ENCODE peak calls at places on chromosomes 6 and 20, in four cellular contexts. One of them, this sample, is unnamed.

GRCh38 chr6:25537349-25538018 is 114.5 kb upstream of the SCGN start:
- DNase-seq in H1: no peak
- DNase-seq in WTC11: no peak
- DNase-seq in HepG2: no peak
- DNase-seq in this sample: no peak

GRCh38 chr6:84853901-84854300 is 89.5 kb upstream of the TBX18 start:
- DNase-seq in H1: no peak
- DNase-seq in WTC11: no peak
- DNase-seq in HepG2: no peak
- DNase-seq in this sample: no peak

GRCh38 chr6:166417285-166417691 is 34.5 kb upstream of the MPC1 start:
- DNase-seq in H1: no peak
- DNase-seq in WTC11: no peak
- DNase-seq in HepG2: no peak
- DNase-seq in this sample: no peak

GRCh38 chr6:33450434-33450833 is 3.9 kb upstream of the ZBTB9 start:
- DNase-seq in H1: no peak
- DNase-seq in WTC11: no peak
- DNase-seq in HepG2: no peak
- DNase-seq in this sample: no peak

GRCh38 chr6:85113934-85114582 is 335.8 kb upstream of the NT5E start:
- DNase-seq in H1: no peak
- DNase-seq in WTC11: no peak
- DNase-seq in HepG2: no peak
- DNase-seq in this sample: no peak

GRCh38 chr6:31680841-31681671 is at the start of gene LY6G5C:
- DNase-seq in H1: peak
- DNase-seq in WTC11: peak
- DNase-seq in HepG2: peak
- DNase-seq in this sample: peak

GRCh38 chr20:62499758-62500236 is 24.0 kb upstream of the GATA5 start:
- DNase-seq in H1: no peak
- DNase-seq in WTC11: no peak
- DNase-seq in HepG2: no peak
- DNase-seq in this sample: no peak

GRCh38 chr6:52306972-52307849 is 22.7 kb upstream of the MCM3 start:
- DNase-seq in H1: peak
- DNase-seq in WTC11: peak
- DNase-seq in HepG2: no peak
- DNase-seq in this sample: peak

GRCh38 chr6:133428299-133428698 is 187.1 kb downstream of the EYA4 start:
- DNase-seq in H1: no peak
- DNase-seq in WTC11: no peak
- DNase-seq in HepG2: no peak
- DNase-seq in this sample: no peak

GRCh38 chr20:37095108-37095608 is 639 bp downstream of the RBL1 start:
- DNase-seq in H1: no peak
- DNase-seq in WTC11: peak
- DNase-seq in HepG2: peak
- DNase-seq in this sample: no peak

GRCh38 chr6:81308577-81309279 is 443.8 kb downstream of the TENT5A start:
- DNase-seq in H1: no peak
- DNase-seq in WTC11: no peak
- DNase-seq in HepG2: no peak
- DNase-seq in this sample: no peak

GRCh38 chr6:27129095-27129815 is 118.2 kb upstream of the PRSS16 start:
- DNase-seq in H1: no peak
- DNase-seq in WTC11: no peak
- DNase-seq in HepG2: no peak
- DNase-seq in this sample: no peak

GRCh38 chr6:28725890-28726348 is 197.9 kb downstream of the TRIM27 start:
- DNase-seq in H1: peak
- DNase-seq in WTC11: peak
- DNase-seq in HepG2: peak
- DNase-seq in this sample: peak

GRCh38 chr6:164106345-164106769 is 691.8 kb downstream of the QKI start:
- DNase-seq in H1: peak
- DNase-seq in WTC11: peak
- DNase-seq in HepG2: peak
- DNase-seq in this sample: peak

GRCh38 chr6:164107297-164107995 is 692.9 kb downstream of the QKI start:
- DNase-seq in H1: no peak
- DNase-seq in WTC11: no peak
- DNase-seq in HepG2: no peak
- DNase-seq in this sample: no peak

GRCh38 chr6:164109770-164110140 is 695.2 kb downstream of the QKI start:
- DNase-seq in H1: peak
- DNase-seq in WTC11: peak
- DNase-seq in HepG2: no peak
- DNase-seq in this sample: peak

GRCh38 chr6:164108092-164108491 is 693.6 kb downstream of the QKI start:
- DNase-seq in H1: no peak
- DNase-seq in WTC11: no peak
- DNase-seq in HepG2: no peak
- DNase-seq in this sample: no peak

DNA sequence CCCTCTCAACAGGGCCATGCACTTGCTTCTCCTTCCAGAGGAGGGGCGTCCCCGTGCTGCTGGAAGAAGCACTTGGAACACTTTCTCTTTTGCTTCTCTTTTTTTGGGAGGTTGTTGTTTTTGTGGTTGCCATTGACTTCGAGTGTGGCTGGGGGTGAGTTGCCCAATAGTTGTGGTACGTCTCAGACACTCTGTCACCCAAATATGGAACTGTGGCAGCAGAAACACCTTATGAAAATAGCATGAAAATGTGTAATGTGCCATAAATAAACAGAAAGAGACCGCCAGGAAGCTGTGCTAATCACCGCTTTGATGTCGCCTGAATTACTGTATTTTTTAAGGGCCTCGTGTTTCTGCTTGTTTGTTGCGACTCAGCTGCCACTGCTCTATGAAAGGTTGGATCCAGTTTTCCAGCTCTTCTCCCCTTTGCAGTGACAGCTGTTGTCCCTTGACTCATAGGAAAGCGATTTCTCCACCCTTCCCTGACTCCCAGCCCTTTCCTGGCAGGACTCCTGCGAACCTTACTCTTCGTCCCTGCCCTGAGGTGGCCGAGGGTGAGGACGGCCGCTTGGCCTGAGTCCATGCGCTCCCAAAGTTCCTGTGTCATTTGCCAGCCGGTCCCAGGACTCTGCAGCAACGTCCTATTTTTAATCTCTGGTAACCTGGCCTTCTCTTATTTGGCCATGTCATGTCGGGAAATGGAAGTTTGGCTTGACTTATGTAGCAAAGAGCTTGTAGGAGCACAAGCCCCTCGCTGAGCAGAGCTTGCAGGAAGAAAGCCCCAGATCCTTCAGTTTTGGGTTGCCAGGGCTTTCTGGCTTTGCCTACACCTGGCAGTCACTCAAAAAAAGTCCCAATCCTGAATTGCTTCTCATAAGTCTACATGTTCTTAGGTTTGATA is 694.6 kb downstream of the QKI start:
- DNase-seq in H1: no peak
- DNase-seq in WTC11: no peak
- DNase-seq in HepG2: no peak
- DNase-seq in this sample: no peak
- TF ChIP-seq CREB1 in H1: no peak
- TF ChIP-seq CREB1 in WTC11: no peak
- TF ChIP-seq CREB1 in HepG2: no peak
- TF ChIP-seq CREB1 in this sample: no peak

GRCh38 chr20:50322703-50323131 is 132.1 kb downstream of the CEBPB start:
- DNase-seq in H1: no peak
- DNase-seq in WTC11: no peak
- DNase-seq in HepG2: no peak
- DNase-seq in this sample: no peak

GRCh38 chr20:50320005-50320909 is 129.6 kb downstream of the CEBPB start:
- DNase-seq in H1: no peak
- DNase-seq in WTC11: no peak
- DNase-seq in HepG2: no peak
- DNase-seq in this sample: no peak

GRCh38 chr20:50323209-50323608 is 132.6 kb downstream of the CEBPB start:
- DNase-seq in H1: no peak
- DNase-seq in WTC11: no peak
- DNase-seq in HepG2: no peak
- DNase-seq in this sample: no peak

GRCh38 chr20:50320910-50321796 is 130.5 kb downstream of the CEBPB start:
- DNase-seq in H1: peak
- DNase-seq in WTC11: peak
- DNase-seq in HepG2: peak
- DNase-seq in this sample: peak

DNA sequence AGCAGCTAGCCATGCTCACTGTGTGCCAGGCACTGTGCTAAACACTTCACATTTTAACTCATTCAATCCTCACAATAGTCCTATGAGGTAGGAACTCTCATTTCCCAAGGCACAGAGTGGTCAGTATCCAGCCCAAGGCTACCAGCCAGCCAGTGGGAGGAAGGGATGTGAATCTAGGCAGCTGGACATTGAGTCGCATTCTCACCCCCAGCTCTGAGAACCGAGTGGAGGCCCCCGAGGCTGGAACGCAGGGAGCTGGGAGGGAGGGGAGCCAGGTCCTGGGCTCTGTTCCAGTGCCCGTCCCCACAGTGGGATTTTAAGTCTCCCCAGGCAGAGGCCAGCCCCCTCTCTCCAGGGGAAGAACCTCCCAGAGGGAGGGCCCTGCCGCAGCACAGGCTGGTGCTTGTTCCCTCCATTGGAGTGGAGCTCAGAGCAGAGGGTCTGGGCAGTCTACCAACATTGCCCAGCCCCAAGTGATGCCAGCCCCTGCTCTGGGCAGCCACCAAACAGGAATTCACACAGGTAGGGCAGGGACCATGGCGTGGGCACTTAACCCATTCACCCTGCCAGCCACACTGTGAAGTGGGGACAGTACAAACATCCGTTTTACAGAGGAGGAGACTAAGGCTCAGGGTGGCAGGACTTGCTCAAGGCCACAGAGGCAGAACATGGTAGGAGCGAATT is 131.3 kb downstream of the CEBPB start:
- DNase-seq in H1: no peak
- DNase-seq in WTC11: no peak
- DNase-seq in HepG2: no peak
- DNase-seq in this sample: no peak
- TF ChIP-seq CREB1 in H1: no peak
- TF ChIP-seq CREB1 in WTC11: no peak
- TF ChIP-seq CREB1 in HepG2: no peak
- TF ChIP-seq CREB1 in this sample: no peak

GRCh38 chr6:110881929-110882629 is 7.5 kb downstream of the AMD1 start:
- DNase-seq in H1: no peak
- DNase-seq in WTC11: no peak
- DNase-seq in HepG2: no peak
- DNase-seq in this sample: no peak
- TF ChIP-seq CREB1 in H1: no peak
- TF ChIP-seq CREB1 in WTC11: no peak
- TF ChIP-seq CREB1 in HepG2: no peak
- TF ChIP-seq CREB1 in this sample: no peak

GRCh38 chr6:149111556-149112115 is 205.9 kb upstream of the TAB2 start:
- DNase-seq in H1: no peak
- DNase-seq in WTC11: no peak
- DNase-seq in HepG2: no peak
- DNase-seq in this sample: no peak
- TF ChIP-seq CREB1 in H1: no peak
- TF ChIP-seq CREB1 in WTC11: no peak
- TF ChIP-seq CREB1 in HepG2: no peak
- TF ChIP-seq CREB1 in this sample: no peak

DNA sequence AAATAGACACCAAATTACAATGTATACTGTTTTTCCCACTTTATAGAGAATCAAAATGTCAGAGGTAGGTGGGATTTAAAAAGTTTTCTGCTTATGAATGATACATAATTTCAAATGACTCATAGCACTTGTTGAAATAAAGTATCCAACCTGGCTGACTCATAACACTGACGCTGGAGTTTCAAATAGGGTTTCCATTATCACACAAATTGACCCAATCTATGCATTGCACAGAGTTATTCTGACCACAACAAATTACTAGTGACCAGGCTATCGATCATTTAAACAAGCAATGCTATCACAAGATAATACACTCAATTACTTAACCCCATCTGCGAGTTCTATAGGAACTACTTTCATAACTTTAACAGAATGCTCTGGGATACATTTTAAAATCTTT is 31.9 kb upstream of the PRELID3B start:
- DNase-seq in H1: no peak
- DNase-seq in WTC11: no peak
- DNase-seq in HepG2: no peak
- DNase-seq in this sample: no peak
- TF ChIP-seq CREB1 in H1: no peak
- TF ChIP-seq CREB1 in WTC11: no peak
- TF ChIP-seq CREB1 in HepG2: no peak
- TF ChIP-seq CREB1 in this sample: no peak

DNA sequence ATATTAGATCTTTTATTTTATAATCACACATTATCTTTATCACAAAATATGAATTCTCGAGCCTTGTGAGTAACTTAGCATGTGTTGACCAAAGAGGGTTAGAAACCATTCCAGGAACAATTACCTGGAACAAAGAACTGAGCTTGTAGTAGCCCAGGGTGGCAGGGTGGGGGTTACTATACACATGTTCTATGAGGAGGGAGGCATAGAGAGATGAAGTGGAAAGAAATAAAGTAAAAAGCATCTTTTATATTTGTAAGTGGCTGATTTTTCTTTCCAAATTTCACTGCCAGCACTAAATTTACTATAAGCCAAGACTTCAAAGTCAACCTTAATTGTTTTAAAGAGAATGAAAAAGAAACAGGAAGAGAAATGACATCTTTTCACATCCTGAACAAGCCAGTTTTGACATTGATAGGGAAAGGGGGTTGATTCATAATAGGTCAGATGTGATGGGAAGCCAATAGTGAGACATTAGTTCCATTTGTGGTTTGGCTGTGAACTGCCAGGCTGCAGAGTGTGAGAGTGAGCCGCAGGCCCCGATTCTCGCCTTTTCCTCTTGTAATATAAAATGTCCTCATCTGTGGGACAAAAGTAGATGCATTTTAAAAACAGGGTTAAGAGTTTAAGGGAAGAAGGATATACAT is 52.7 kb upstream of the MYB start:
- DNase-seq in H1: no peak
- DNase-seq in WTC11: no peak
- DNase-seq in HepG2: no peak
- DNase-seq in this sample: no peak
- TF ChIP-seq CREB1 in H1: no peak
- TF ChIP-seq CREB1 in WTC11: no peak
- TF ChIP-seq CREB1 in HepG2: no peak
- TF ChIP-seq CREB1 in this sample: no peak